ENCODE peak calls at places on chromosomes 13 and 19, in ten cellular contexts. V is stimulated activated CD8-positive, alpha-beta memory T cell treated with anti-CD3 and anti-CD28 coated beads, Interleukin-4, amount 100 ng/mL, for 24 hours; T is NCI-H446; C is anterior cingulate cortex; N is aorta; Z is activated T-cell treated with anti-CD3 and anti-CD28 coated beads for 1 hour; W is KG1; I is left colon; U is stimulated activated CD4-positive, alpha-beta T cell treated with anti-CD3 and anti-CD28 coated beads, TNF-alpha, amount 100 ng/mL, for 48 hours; E is NAMALWA. S is an unnamed sample.

GRCh38 chr19:39104104-39104708 is 20.0 kb downstream of the ACP7 start:
- DNase-seq in V (no peak), T (peak), C (no peak), N (no peak), Z (no peak), W (no peak), I (no peak), U (no peak), E (no peak), S (no peak)

GRCh38 chr13:98468352-98468751 is 108.6 kb downstream of the STK24 start:
- DNase-seq in V (no peak), T (no peak), C (no peak), N (no peak), Z (no peak), W (no peak), I (no peak), U (no peak), E (no peak), S (no peak)

GRCh38 chr13:38418286-38418685 is 68.6 kb downstream of the UFM1 start:
- DNase-seq in V (no peak), T (no peak), C (no peak), N (no peak), Z (no peak), W (no peak), I (no peak), U (no peak), E (no peak), S (no peak)

GRCh38 chr19:9323557-9323918 is 441 bp upstream of the ZNF559 start:
- DNase-seq in V (peak), T (peak), C (peak), N (peak), Z (no peak), W (peak), I (peak), U (peak), E (peak), S (peak)

GRCh38 chr13:112117258-112117954 is 50.5 kb downstream of the SOX1 start:
- DNase-seq in V (no peak), T (no peak), C (no peak), N (no peak), Z (no peak), W (no peak), I (no peak), U (no peak), E (no peak), S (no peak)

GRCh38 chr13:90717451-90717936 is 630.0 kb upstream of the MIR17HG start:
- DNase-seq in V (no peak), T (no peak), C (no peak), N (no peak), Z (no peak), W (no peak), I (no peak), U (no peak), E (no peak), S (no peak)

GRCh38 chr19:5961969-5962945 is 15.7 kb downstream of the RANBP3 start:
- DNase-seq in V (no peak), T (peak), C (no peak), N (peak), Z (peak), W (no peak), I (peak), U (peak), E (peak), S (peak)

GRCh38 chr13:111883571-111884343 is 183.2 kb upstream of the SOX1 start:
- DNase-seq in V (no peak), T (no peak), C (no peak), N (no peak), Z (no peak), W (no peak), I (no peak), U (no peak), E (no peak), S (no peak)

GRCh38 chr19:53545271-53546065 is 7.5 kb downstream of the ZNF331 start:
- DNase-seq in V (no peak), T (no peak), C (no peak), N (no peak), Z (no peak), W (no peak), I (no peak), U (no peak), E (no peak), S (no peak)

GRCh38 chr19:1999856-2000515 is 15.5 kb downstream of the BTBD2 start:
- DNase-seq in V (no peak), T (no peak), C (no peak), N (no peak), Z (no peak), W (no peak), I (no peak), U (no peak), E (no peak), S (no peak)

GRCh38 chr19:45952691-45953505 is 20.8 kb downstream of the NOVA2 start:
- DNase-seq in V (peak), T (no peak), C (peak), N (peak), Z (peak), W (peak), I (peak), U (peak), E (peak), S (no peak)

GRCh38 chr13:33053397-33054066 is 37.3 kb downstream of the KL start:
- DNase-seq in V (no peak), T (no peak), C (no peak), N (no peak), Z (no peak), W (no peak), I (no peak), U (no peak), E (no peak), S (no peak)

GRCh38 chr19:10043286-10043927 is 30.1 kb downstream of the RDH8 start:
- DNase-seq in V (no peak), T (no peak), C (no peak), N (no peak), Z (no peak), W (peak), I (no peak), U (no peak), E (no peak), S (no peak)

GRCh38 chr13:25682221-25682620 is 310.4 kb downstream of the ATP8A2 start:
- DNase-seq in V (no peak), T (no peak), C (no peak), N (no peak), Z (no peak), W (no peak), I (no peak), U (no peak), E (no peak), S (no peak)

GRCh38 chr13:29067306-29067945 is 247.3 kb downstream of the MTUS2 start:
- DNase-seq in V (no peak), T (no peak), C (no peak), N (no peak), Z (no peak), W (no peak), I (no peak), U (no peak), E (no peak), S (no peak)